ENCODE peak calls at places on chromosome 22, in six cellular contexts. V is lung microvascular endothelial cell, E is activated T-cell treated with anti-CD3 and anti-CD28 coated beads for 1 hour, N is T-helper 9 cell, H is GM10248, R is ELF-1. I is an unnamed sample.

GRCh38 chr22:44451016-44451415 is 47.0 kb downstream of the RTL6 start:
- DNase-seq in V (no peak), E (no peak), N (no peak), H (no peak), R (no peak), I (no peak)

GRCh38 chr22:19559324-19559811 is 35.2 kb upstream of the CLDN5 start:
- DNase-seq in V (no peak), E (no peak), N (no peak), H (no peak), R (no peak), I (no peak)

GRCh38 chr22:38628444-38628843 is 27.7 kb downstream of the FAM227A start:
- DNase-seq in V (no peak), E (no peak), N (no peak), H (no peak), R (no peak), I (no peak)

GRCh38 chr22:38923463-38924196 is 33.8 kb upstream of the APOBEC3A start:
- DNase-seq in V (peak; percentile 59), E (no peak), N (no peak), H (no peak), R (peak; percentile 41), I (no peak)

GRCh38 chr22:27223317-27224177 is 566.2 kb downstream of the MIAT start:
- DNase-seq in V (no peak), E (no peak), N (no peak), H (no peak), R (no peak), I (no peak)

GRCh38 chr22:49979587-49980264 is 19.2 kb downstream of the PIM3 start:
- DNase-seq in V (peak; percentile 67), E (no peak), N (no peak), H (no peak), R (no peak), I (no peak)

GRCh38 chr22:41568811-41569210 is 8.0 kb downstream of the CSDC2 start:
- DNase-seq in V (no peak), E (no peak), N (no peak), H (no peak), R (no peak), I (no peak)

GRCh38 chr22:47354668-47355387 is 592.4 kb downstream of the TBC1D22A start:
- DNase-seq in V (no peak), E (no peak), N (no peak), H (no peak), R (no peak), I (no peak)

GRCh38 chr22:27820896-27821866 is 19.6 kb upstream of the MN1 start:
- DNase-seq in V (no peak), E (no peak), N (no peak), H (no peak), R (peak; percentile 27), I (no peak)